ENCODE peak calls at places on chromosomes 5 and 9, in five cellular contexts. One of them, this sample, is unnamed.

GRCh38 chr5:6013496-6013895 is 364.9 kb downstream of the MED10 start:
- DNase-seq in PC-3: no peak
- DNase-seq in GM06990: no peak
- DNase-seq in heart right ventricle: no peak
- DNase-seq in heart left ventricle: no peak
- DNase-seq in this sample: no peak

GRCh38 chr5:97243352-97243751 is 60.3 kb upstream of the RIOK2 start:
- DNase-seq in PC-3: no peak
- DNase-seq in GM06990: no peak
- DNase-seq in heart right ventricle: no peak
- DNase-seq in heart left ventricle: no peak
- DNase-seq in this sample: no peak

GRCh38 chr9:137774775-137775386 is 102.7 kb upstream of the CACNA1B start:
- DNase-seq in PC-3: no peak
- DNase-seq in GM06990: no peak
- DNase-seq in heart right ventricle: no peak
- DNase-seq in heart left ventricle: no peak
- DNase-seq in this sample: no peak

GRCh38 chr9:15430920-15431844 is 8.5 kb downstream of the SNAPC3 start:
- DNase-seq in PC-3: no peak
- DNase-seq in GM06990: no peak
- DNase-seq in heart right ventricle: no peak
- DNase-seq in heart left ventricle: no peak
- DNase-seq in this sample: no peak

GRCh38 chr5:2506603-2507002 is 244.9 kb downstream of the IRX2 start:
- DNase-seq in PC-3: no peak
- DNase-seq in GM06990: no peak
- DNase-seq in heart right ventricle: no peak
- DNase-seq in heart left ventricle: no peak
- DNase-seq in this sample: no peak

GRCh38 chr9:71941998-71942567 is 30.6 kb downstream of the C9orf85 start:
- DNase-seq in PC-3: peak; percentile 25
- DNase-seq in GM06990: no peak
- DNase-seq in heart right ventricle: no peak
- DNase-seq in heart left ventricle: no peak
- DNase-seq in this sample: no peak

GRCh38 chr9:95008151-95008771 is 281.8 kb downstream of the AOPEP start:
- DNase-seq in PC-3: peak; percentile 29
- DNase-seq in GM06990: no peak
- DNase-seq in heart right ventricle: no peak
- DNase-seq in heart left ventricle: no peak
- DNase-seq in this sample: no peak

GRCh38 chr5:15893866-15894265 is 285.7 kb downstream of the MARCHF11 start:
- DNase-seq in PC-3: no peak
- DNase-seq in GM06990: no peak
- DNase-seq in heart right ventricle: no peak
- DNase-seq in heart left ventricle: no peak
- DNase-seq in this sample: no peak

GRCh38 chr9:137682431-137682991 is 63.7 kb downstream of the EHMT1 start:
- DNase-seq in PC-3: no peak
- DNase-seq in GM06990: no peak
- DNase-seq in heart right ventricle: no peak
- DNase-seq in heart left ventricle: no peak
- DNase-seq in this sample: no peak

GRCh38 chr5:1785984-1786383 is 13.7 kb downstream of the MRPL36 start:
- DNase-seq in PC-3: no peak
- DNase-seq in GM06990: no peak
- DNase-seq in heart right ventricle: no peak
- DNase-seq in heart left ventricle: no peak
- DNase-seq in this sample: no peak

GRCh38 chr9:93673271-93673843 is 97.0 kb downstream of the PHF2 start:
- DNase-seq in PC-3: no peak
- DNase-seq in GM06990: no peak
- DNase-seq in heart right ventricle: peak; percentile 47
- DNase-seq in heart left ventricle: peak; percentile 60
- DNase-seq in this sample: no peak

GRCh38 chr5:163658702-163659567 is 153.5 kb downstream of the MAT2B start:
- DNase-seq in PC-3: no peak
- DNase-seq in GM06990: no peak
- DNase-seq in heart right ventricle: no peak
- DNase-seq in heart left ventricle: no peak
- DNase-seq in this sample: no peak

GRCh38 chr9:32525506-32525905 is 490 bp downstream of the RIGI start:
- DNase-seq in PC-3: no peak
- DNase-seq in GM06990: no peak
- DNase-seq in heart right ventricle: no peak
- DNase-seq in heart left ventricle: no peak
- DNase-seq in this sample: no peak

GRCh38 chr5:167585184-167585583 is 706.3 kb upstream of the WWC1 start:
- DNase-seq in PC-3: no peak
- DNase-seq in GM06990: no peak
- DNase-seq in heart right ventricle: no peak
- DNase-seq in heart left ventricle: no peak
- DNase-seq in this sample: no peak

GRCh38 chr5:167582916-167583315 is 708.5 kb upstream of the WWC1 start:
- DNase-seq in PC-3: no peak
- DNase-seq in GM06990: no peak
- DNase-seq in heart right ventricle: no peak
- DNase-seq in heart left ventricle: no peak
- DNase-seq in this sample: no peak

GRCh38 chr5:167579701-167580045 is 711.8 kb upstream of the WWC1 start:
- DNase-seq in PC-3: no peak
- DNase-seq in GM06990: no peak
- DNase-seq in heart right ventricle: no peak
- DNase-seq in heart left ventricle: no peak
- DNase-seq in this sample: no peak

GRCh38 chr5:167580608-167581007 is 710.8 kb upstream of the WWC1 start:
- DNase-seq in PC-3: no peak
- DNase-seq in GM06990: no peak
- DNase-seq in heart right ventricle: no peak
- DNase-seq in heart left ventricle: no peak
- DNase-seq in this sample: no peak

DNA sequence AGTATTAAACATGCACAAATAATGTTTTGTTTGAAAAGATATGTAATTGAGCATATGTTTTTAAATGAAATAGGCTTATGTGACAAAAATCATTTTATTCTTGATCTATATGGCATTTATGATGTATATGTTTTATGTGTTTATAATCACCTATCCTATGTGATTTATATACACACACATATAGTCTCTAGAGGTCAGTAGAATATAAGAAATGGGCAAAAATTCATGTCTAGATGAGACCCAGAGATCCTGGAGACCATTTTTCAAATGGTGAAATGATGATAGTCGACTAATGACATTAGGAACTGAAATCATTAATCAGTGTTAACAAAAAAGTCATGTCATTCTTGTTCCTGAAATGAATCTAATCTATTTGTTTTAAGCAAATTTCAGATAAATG is 709.2 kb upstream of the WWC1 start:
- DNase-seq in PC-3: peak; percentile 50
- DNase-seq in GM06990: no peak
- DNase-seq in heart right ventricle: no peak
- DNase-seq in heart left ventricle: no peak
- DNase-seq in this sample: no peak
- TF ChIP-seq CTCF in PC-3: peak; percentile 60
- TF ChIP-seq CTCF in GM06990: no peak
- TF ChIP-seq CTCF in heart right ventricle: peak; percentile 25
- TF ChIP-seq CTCF in heart left ventricle: no peak
- TF ChIP-seq CTCF in this sample: no peak

GRCh38 chr5:117454716-117455212 is 880.1 kb upstream of the SEMA6A start:
- DNase-seq in PC-3: peak; percentile 7
- DNase-seq in GM06990: peak; percentile 35
- DNase-seq in heart right ventricle: peak; percentile 14
- DNase-seq in heart left ventricle: peak; percentile 45
- DNase-seq in this sample: peak; percentile 21
- H3K4me3 ChIP-seq in PC-3: peak overlapping the region; percentile 32
- H3K4me3 ChIP-seq in GM06990: no peak overlapping the region
- H3K4me3 ChIP-seq in heart right ventricle: peak overlapping the region; percentile 27
- H3K4me3 ChIP-seq in heart left ventricle: peak overlapping the region; percentile 7
- H3K4me3 ChIP-seq in this sample: no peak overlapping the region

DNA sequence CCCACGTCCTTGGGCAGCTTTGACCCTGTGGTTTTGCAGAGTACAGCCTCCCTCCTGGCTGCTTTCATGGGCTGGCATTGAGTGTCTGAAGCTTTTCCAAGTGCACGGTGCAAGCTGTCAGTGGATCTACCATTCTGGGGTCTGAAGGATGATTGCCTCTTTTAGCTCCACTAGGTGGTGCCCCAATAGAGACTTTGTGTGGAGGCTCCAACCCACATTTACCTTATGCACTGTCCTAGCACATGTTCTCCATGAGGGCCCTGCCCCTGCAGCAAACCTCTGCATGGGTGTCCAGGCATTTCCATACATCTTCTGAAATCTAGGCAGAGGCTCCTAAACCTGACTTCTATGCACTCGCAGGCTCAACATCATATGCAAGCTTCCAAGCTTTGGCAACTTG is 644.2 kb upstream of the CDH9 start:
- DNase-seq in PC-3: peak; percentile 40
- DNase-seq in GM06990: no peak
- DNase-seq in heart right ventricle: no peak
- DNase-seq in heart left ventricle: no peak
- DNase-seq in this sample: no peak
- TF ChIP-seq CTCF in PC-3: peak; percentile 52
- TF ChIP-seq CTCF in GM06990: no peak
- TF ChIP-seq CTCF in heart right ventricle: no peak
- TF ChIP-seq CTCF in heart left ventricle: no peak
- TF ChIP-seq CTCF in this sample: no peak

GRCh38 chr5:76325326-76325725 is 77.8 kb upstream of the IQGAP2 start:
- DNase-seq in PC-3: no peak
- DNase-seq in GM06990: no peak
- DNase-seq in heart right ventricle: no peak
- DNase-seq in heart left ventricle: no peak
- DNase-seq in this sample: no peak
- H3K4me3 ChIP-seq in PC-3: no peak overlapping the region
- H3K4me3 ChIP-seq in GM06990: no peak overlapping the region
- H3K4me3 ChIP-seq in heart right ventricle: no peak overlapping the region
- H3K4me3 ChIP-seq in heart left ventricle: no peak overlapping the region
- H3K4me3 ChIP-seq in this sample: no peak overlapping the region